ENCODE peak calls at places on chromosomes 6 and 20, in eight cellular contexts. H is Peyer's patch, M is esophagus squamous epithelium, N is RWPE2, Y is fibroblast of lung, B is stomach, J is right cardiac atrium, P is mesendoderm. R is an unnamed sample.
A peak's percentile ranks its signal among the peaks of the same experiment; 100 is the strongest.

GRCh38 chr20:36736451-36737182 is 9.3 kb downstream of the NDRG3 start:
- DNase-seq in B (no peak), J (no peak), P (peak; percentile 96), M (no peak), H (no peak), N (no peak), Y (no peak), R (no peak)

GRCh38 chr6:7000825-7001777 is 106.7 kb upstream of the RREB1 start:
- DNase-seq in J (no peak), N (no peak), M (no peak), Y (no peak), H (no peak), B (no peak), P (no peak), R (no peak)

GRCh38 chr6:101454106-101454676 is 60.7 kb downstream of the GRIK2 start:
- DNase-seq in B (no peak), J (no peak), M (no peak), N (no peak), P (no peak), H (no peak), Y (no peak), R (no peak)

GRCh38 chr20:61325718-61326117 is 73.7 kb downstream of the CDH4 start:
- DNase-seq in Y (no peak), M (no peak), N (no peak), H (no peak), B (no peak), J (no peak), P (no peak), R (no peak)

GRCh38 chr20:38859070-38859690 is 53.7 kb downstream of the PPP1R16B start:
- DNase-seq in B (no peak), Y (no peak), J (no peak), H (peak; percentile 84), N (no peak), P (no peak), M (no peak), R (peak; percentile 45)

GRCh38 chr6:50936277-50936681 is 117.6 kb downstream of the TFAP2B start:
- DNase-seq in B (no peak), N (no peak), J (no peak), P (no peak), M (no peak), H (no peak), Y (no peak), R (no peak)

GRCh38 chr20:21613512-21613911 is 92.0 kb upstream of the PAX1 start:
- DNase-seq in N (no peak), J (peak; percentile 20), H (no peak), P (no peak), M (no peak), Y (no peak), B (peak; percentile 26), R (peak; percentile 56)

GRCh38 chr6:38404900-38405556 is 234.7 kb downstream of the BTBD9 start:
- DNase-seq in H (no peak), Y (peak; percentile 12), N (peak; percentile 84), J (no peak), P (no peak), M (no peak), B (no peak), R (peak; percentile 82)

GRCh38 chr6:62283828-62284411 is 2.1 kb downstream of the KHDRBS2 start:
- DNase-seq in H (no peak), P (peak; percentile 61), N (no peak), Y (peak; percentile 1), J (no peak), B (no peak), M (no peak), R (no peak)

GRCh38 chr20:57361517-57361916 is 10.5 kb downstream of the RAE1 start:
- DNase-seq in B (no peak), H (no peak), J (no peak), N (no peak), P (peak; percentile 16), Y (peak; percentile 81), M (no peak), R (no peak)

GRCh38 chr6:131628726-131629125 is 684 bp upstream of the MED23 start:
- DNase-seq in H (no peak), M (no peak), Y (no peak), J (no peak), N (no peak), B (no peak), P (no peak), R (no peak)

GRCh38 chr6:32436995-32437836 is 2.5 kb upstream of the HLA-DRA start:
- DNase-seq in H (no peak), J (no peak), B (no peak), M (no peak), Y (peak; percentile 17), N (no peak), P (no peak), R (no peak)

GRCh38 chr6:128516514-128516898 is 3.9 kb downstream of the PTPRK start:
- DNase-seq in P (peak; percentile 57), N (no peak), B (no peak), M (no peak), H (no peak), J (no peak), Y (peak; percentile 44), R (peak; percentile 52)

GRCh38 chr20:36408219-36408618 is 102.1 kb downstream of the DLGAP4 start:
- DNase-seq in M (no peak), B (peak; percentile 49), J (peak; percentile 29), H (no peak), P (no peak), Y (peak; percentile 6), N (peak; percentile 99), R (peak; percentile 32)

GRCh38 chr20:2103454-2104153 is 2.0 kb downstream of the STK35 start:
- DNase-seq in J (no peak), Y (peak; percentile 15), P (no peak), N (no peak), H (no peak), B (no peak), M (no peak), R (no peak)

GRCh38 chr6:17591292-17591691 is 8.8 kb upstream of the FAM8A1 start:
- DNase-seq in Y (no peak), H (no peak), P (no peak), N (no peak), M (no peak), J (no peak), B (no peak), R (no peak)

GRCh38 chr6:128696651-128697391 is 176.4 kb upstream of the PTPRK start:
- DNase-seq in P (peak; percentile 3), M (no peak), Y (peak; percentile 63), N (no peak), J (no peak), H (no peak), B (no peak), R (peak; percentile 38)

GRCh38 chr6:163264662-163265035 is 149.9 kb upstream of the QKI start:
- DNase-seq in H (no peak), Y (no peak), J (no peak), M (no peak), N (no peak), B (peak; percentile 75), P (no peak), R (no peak)

GRCh38 chr6:9412951-9413559 is 977.7 kb upstream of the SLC35B3 start:
- DNase-seq in M (no peak), Y (peak; percentile 34), H (no peak), N (no peak), B (peak; percentile 36), J (peak; percentile 6), P (peak; percentile 73), R (peak; percentile 2)

DNA sequence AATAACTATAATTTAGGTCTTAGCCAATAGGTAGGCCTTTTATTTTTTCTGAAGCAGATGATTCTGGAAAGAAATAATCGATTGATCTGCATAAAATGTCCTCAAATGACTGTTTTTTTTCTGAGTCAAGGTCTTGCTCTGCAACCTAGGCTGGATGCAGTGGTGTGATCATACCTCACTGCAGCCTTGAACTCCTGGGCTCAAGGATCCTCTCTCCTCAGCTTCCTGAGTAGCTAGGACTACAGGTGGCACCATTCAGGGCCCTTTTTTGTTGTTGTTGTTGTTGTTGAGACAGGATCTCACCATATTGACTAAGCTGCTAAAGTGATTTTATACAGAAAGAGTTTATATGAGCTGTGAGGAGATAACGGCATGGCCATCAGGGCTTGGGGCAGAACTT is 18.2 kb downstream of the GLYATL3 start:
- DNase-seq in N (no peak), J (no peak), B (no peak), H (no peak), M (no peak), P (no peak), Y (no peak), R (no peak)
- H3K27ac ChIP-seq in N (no peak overlapping the region), J (no peak overlapping the region), B (no peak overlapping the region), H (no peak overlapping the region), M (no peak overlapping the region), P (no peak overlapping the region), Y (no peak overlapping the region), R (no peak overlapping the region)

DNA sequence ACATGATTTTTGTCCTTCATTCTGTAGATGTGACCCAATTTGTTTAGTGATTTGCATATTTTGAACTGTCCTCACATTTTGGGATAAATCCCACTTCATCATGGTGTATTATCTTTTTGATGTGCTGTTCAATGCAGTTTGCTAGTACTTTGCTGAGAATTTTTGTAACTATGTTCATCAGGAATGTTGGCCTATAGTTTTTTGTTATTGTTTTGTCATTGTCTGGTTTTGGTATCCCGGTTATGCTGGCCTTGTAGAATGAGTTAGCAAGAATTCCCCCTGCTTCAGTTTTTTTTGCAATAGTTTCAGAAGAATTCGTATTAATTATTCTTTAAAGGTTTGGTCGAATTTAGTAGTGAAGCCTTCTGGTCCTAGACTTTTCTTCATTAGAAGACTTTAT is 11.9 kb downstream of the KIF25 start:
- DNase-seq in H (no peak), J (no peak), B (no peak), P (no peak), M (no peak), Y (no peak), N (no peak), R (no peak)
- H3K27ac ChIP-seq in H (no peak overlapping the region), J (no peak overlapping the region), B (no peak overlapping the region), P (no peak overlapping the region), M (no peak overlapping the region), Y (no peak overlapping the region), N (no peak overlapping the region), R (no peak overlapping the region)

DNA sequence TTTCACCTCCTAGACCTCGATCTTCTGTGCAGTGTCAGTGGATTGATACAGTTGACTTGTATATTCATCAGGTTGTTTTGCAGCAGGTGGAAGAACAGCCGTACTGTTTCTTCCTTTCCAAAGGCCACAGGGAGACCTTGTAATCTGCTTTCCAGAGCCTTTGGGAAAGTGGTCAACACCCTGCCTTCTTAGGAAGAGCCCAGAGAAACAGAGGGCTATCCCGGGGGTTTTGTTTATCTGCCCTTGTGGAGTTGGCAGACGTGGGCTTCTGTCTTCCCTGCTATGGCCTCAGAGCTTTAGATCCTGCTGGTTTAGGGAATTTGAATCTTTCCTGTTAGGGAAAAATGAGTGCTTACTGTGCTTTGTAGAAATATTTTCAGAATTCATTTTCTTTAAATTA is 19.6 kb downstream of the STX16 start:
- DNase-seq in Y (no peak), N (peak; percentile 30), B (no peak), P (no peak), H (no peak), J (no peak), M (no peak), R (no peak)
- H3K27ac ChIP-seq in Y (no peak overlapping the region), N (no peak overlapping the region), B (no peak overlapping the region), P (peak overlapping the region; percentile 43), H (no peak overlapping the region), J (no peak overlapping the region), M (no peak overlapping the region), R (no peak overlapping the region)

DNA sequence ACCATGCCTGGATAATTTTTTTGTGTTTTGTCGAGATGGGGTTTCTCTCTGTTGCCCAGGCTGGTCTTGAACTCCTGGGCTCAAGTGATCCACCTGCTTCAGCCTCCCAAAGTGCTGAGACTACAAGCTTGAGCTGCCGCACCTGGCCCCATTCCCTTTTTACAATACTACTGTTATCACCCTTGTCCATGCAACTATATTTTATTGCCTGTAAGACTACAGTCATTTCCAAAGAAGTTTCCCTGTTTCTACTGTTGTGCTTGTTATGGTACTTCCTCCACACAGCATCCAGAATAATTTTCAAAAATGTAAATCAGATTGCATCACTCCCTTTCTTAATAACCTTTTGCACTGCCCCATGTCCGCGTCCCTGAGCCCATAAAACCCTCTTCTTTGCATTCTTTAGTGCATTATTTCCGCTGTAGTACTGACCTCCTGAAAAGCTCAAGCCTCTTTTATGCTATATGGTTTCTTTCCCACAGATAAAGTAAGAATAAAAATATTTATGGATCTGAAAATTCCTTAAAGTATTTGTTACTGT is 128.9 kb upstream of the AKIRIN2 start:
- DNase-seq in P (no peak), Y (no peak), B (no peak), H (no peak), N (no peak), M (no peak), J (no peak), R (peak; percentile 34)
- H3K27ac ChIP-seq in P (no peak overlapping the region), Y (no peak overlapping the region), B (no peak overlapping the region), H (no peak overlapping the region), N (no peak overlapping the region), M (no peak overlapping the region), J (no peak overlapping the region), R (no peak overlapping the region)